ENCODE peak calls at places on chromosomes 7 and 10, in nine cellular contexts. One of them, this sample, is unnamed.

GRCh38 chr10:101779544-101780186 is 3.6 kb downstream of the NPM3 start:
- DNase-seq in cardiac muscle cell: peak
- DNase-seq in Calu3: peak
- DNase-seq in left ventricle myocardium inferior: peak
- DNase-seq in HFF-Myc: no peak
- DNase-seq in Peyer's patch: peak
- DNase-seq in GM20000: peak
- DNase-seq in choroid plexus epithelial cell: peak
- DNase-seq in CD8-positive, alpha-beta T cell: peak
- DNase-seq in this sample: peak

GRCh38 chr10:88042162-88043100 is 179.0 kb downstream of the PTEN start:
- DNase-seq in cardiac muscle cell: peak
- DNase-seq in Calu3: no peak
- DNase-seq in left ventricle myocardium inferior: no peak
- DNase-seq in HFF-Myc: peak
- DNase-seq in Peyer's patch: no peak
- DNase-seq in GM20000: no peak
- DNase-seq in choroid plexus epithelial cell: peak
- DNase-seq in CD8-positive, alpha-beta T cell: no peak
- DNase-seq in this sample: peak

GRCh38 chr10:93719901-93720300 is 17.5 kb upstream of the FRA10AC1 start:
- DNase-seq in cardiac muscle cell: no peak
- DNase-seq in Calu3: no peak
- DNase-seq in left ventricle myocardium inferior: no peak
- DNase-seq in HFF-Myc: no peak
- DNase-seq in Peyer's patch: no peak
- DNase-seq in GM20000: no peak
- DNase-seq in choroid plexus epithelial cell: no peak
- DNase-seq in CD8-positive, alpha-beta T cell: no peak
- DNase-seq in this sample: no peak

GRCh38 chr7:3436746-3437145 is 135.7 kb downstream of the SDK1 start:
- DNase-seq in cardiac muscle cell: peak
- DNase-seq in Calu3: peak
- DNase-seq in left ventricle myocardium inferior: no peak
- DNase-seq in HFF-Myc: no peak
- DNase-seq in Peyer's patch: no peak
- DNase-seq in GM20000: no peak
- DNase-seq in choroid plexus epithelial cell: peak
- DNase-seq in CD8-positive, alpha-beta T cell: no peak
- DNase-seq in this sample: no peak

GRCh38 chr7:2037805-2038635 is 194.7 kb downstream of the MAD1L1 start:
- DNase-seq in cardiac muscle cell: peak
- DNase-seq in Calu3: no peak
- DNase-seq in left ventricle myocardium inferior: peak
- DNase-seq in HFF-Myc: no peak
- DNase-seq in Peyer's patch: peak
- DNase-seq in GM20000: no peak
- DNase-seq in choroid plexus epithelial cell: peak
- DNase-seq in CD8-positive, alpha-beta T cell: no peak
- DNase-seq in this sample: peak

GRCh38 chr7:137074386-137075030 is 206.1 kb downstream of the CHRM2 start:
- DNase-seq in cardiac muscle cell: peak
- DNase-seq in Calu3: no peak
- DNase-seq in left ventricle myocardium inferior: no peak
- DNase-seq in HFF-Myc: no peak
- DNase-seq in Peyer's patch: no peak
- DNase-seq in GM20000: no peak
- DNase-seq in choroid plexus epithelial cell: peak
- DNase-seq in CD8-positive, alpha-beta T cell: no peak
- DNase-seq in this sample: no peak

GRCh38 chr7:142231716-142232115 is 26.1 kb downstream of the PRSS58 start:
- DNase-seq in cardiac muscle cell: no peak
- DNase-seq in Calu3: peak
- DNase-seq in left ventricle myocardium inferior: no peak
- DNase-seq in HFF-Myc: no peak
- DNase-seq in Peyer's patch: no peak
- DNase-seq in GM20000: no peak
- DNase-seq in choroid plexus epithelial cell: peak
- DNase-seq in CD8-positive, alpha-beta T cell: no peak
- DNase-seq in this sample: peak

GRCh38 chr7:4824120-4824775 is 37.6 kb downstream of the PAPOLB start:
- DNase-seq in cardiac muscle cell: no peak
- DNase-seq in Calu3: no peak
- DNase-seq in left ventricle myocardium inferior: no peak
- DNase-seq in HFF-Myc: no peak
- DNase-seq in Peyer's patch: peak
- DNase-seq in GM20000: no peak
- DNase-seq in choroid plexus epithelial cell: no peak
- DNase-seq in CD8-positive, alpha-beta T cell: no peak
- DNase-seq in this sample: no peak

GRCh38 chr7:21261627-21262564 is 166.0 kb upstream of the SP4 start:
- DNase-seq in cardiac muscle cell: peak
- DNase-seq in Calu3: peak
- DNase-seq in left ventricle myocardium inferior: no peak
- DNase-seq in HFF-Myc: no peak
- DNase-seq in Peyer's patch: no peak
- DNase-seq in GM20000: peak
- DNase-seq in choroid plexus epithelial cell: peak
- DNase-seq in CD8-positive, alpha-beta T cell: peak
- DNase-seq in this sample: peak
- TF ChIP-seq CTCF in cardiac muscle cell: peak
- TF ChIP-seq CTCF in Calu3: peak
- TF ChIP-seq CTCF in left ventricle myocardium inferior: peak
- TF ChIP-seq CTCF in HFF-Myc: peak
- TF ChIP-seq CTCF in Peyer's patch: peak
- TF ChIP-seq CTCF in GM20000: peak
- TF ChIP-seq CTCF in choroid plexus epithelial cell: peak
- TF ChIP-seq CTCF in CD8-positive, alpha-beta T cell: peak
- TF ChIP-seq CTCF in this sample: peak

GRCh38 chr7:66183700-66184099 is 21.4 kb upstream of the TPST1 start:
- DNase-seq in cardiac muscle cell: peak
- DNase-seq in Calu3: no peak
- DNase-seq in left ventricle myocardium inferior: no peak
- DNase-seq in HFF-Myc: no peak
- DNase-seq in Peyer's patch: no peak
- DNase-seq in GM20000: no peak
- DNase-seq in choroid plexus epithelial cell: peak
- DNase-seq in CD8-positive, alpha-beta T cell: no peak
- DNase-seq in this sample: no peak

GRCh38 chr7:66182920-66183319 is 22.2 kb upstream of the TPST1 start:
- DNase-seq in cardiac muscle cell: peak
- DNase-seq in Calu3: no peak
- DNase-seq in left ventricle myocardium inferior: no peak
- DNase-seq in HFF-Myc: no peak
- DNase-seq in Peyer's patch: no peak
- DNase-seq in GM20000: no peak
- DNase-seq in choroid plexus epithelial cell: no peak
- DNase-seq in CD8-positive, alpha-beta T cell: no peak
- DNase-seq in this sample: no peak

GRCh38 chr7:66186991-66187390 is 18.1 kb upstream of the TPST1 start:
- DNase-seq in cardiac muscle cell: no peak
- DNase-seq in Calu3: no peak
- DNase-seq in left ventricle myocardium inferior: no peak
- DNase-seq in HFF-Myc: no peak
- DNase-seq in Peyer's patch: no peak
- DNase-seq in GM20000: no peak
- DNase-seq in choroid plexus epithelial cell: no peak
- DNase-seq in CD8-positive, alpha-beta T cell: no peak
- DNase-seq in this sample: no peak

GRCh38 chr7:66187894-66188293 is 17.2 kb upstream of the TPST1 start:
- DNase-seq in cardiac muscle cell: peak
- DNase-seq in Calu3: no peak
- DNase-seq in left ventricle myocardium inferior: peak
- DNase-seq in HFF-Myc: no peak
- DNase-seq in Peyer's patch: no peak
- DNase-seq in GM20000: no peak
- DNase-seq in choroid plexus epithelial cell: no peak
- DNase-seq in CD8-positive, alpha-beta T cell: no peak
- DNase-seq in this sample: no peak

DNA sequence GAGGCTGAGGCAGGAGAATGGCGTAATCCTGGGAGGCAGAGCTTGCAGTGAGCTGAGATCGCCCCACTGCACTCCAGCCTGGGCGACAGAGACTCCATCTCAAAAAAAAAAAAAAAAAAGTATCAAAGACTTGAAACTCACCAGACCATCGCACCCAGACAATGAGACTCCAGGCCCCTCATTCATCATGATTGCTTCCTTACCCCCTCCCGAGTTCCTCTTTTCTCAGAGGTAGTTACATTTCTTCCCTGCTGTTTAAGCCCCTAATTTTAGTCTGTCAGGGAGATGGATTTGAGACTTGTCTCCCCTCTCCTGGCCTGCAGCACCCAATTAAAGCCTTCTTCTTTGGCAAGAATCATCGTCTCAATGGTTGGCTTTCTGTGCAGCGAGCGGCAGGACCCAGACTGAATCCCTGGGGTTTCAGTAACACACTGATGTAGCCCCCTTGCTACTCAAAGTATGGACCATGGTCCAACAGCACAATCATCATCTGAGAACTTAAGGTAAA is 19.4 kb upstream of the TPST1 start:
- DNase-seq in cardiac muscle cell: no peak
- DNase-seq in Calu3: no peak
- DNase-seq in left ventricle myocardium inferior: no peak
- DNase-seq in HFF-Myc: no peak
- DNase-seq in Peyer's patch: no peak
- DNase-seq in GM20000: no peak
- DNase-seq in choroid plexus epithelial cell: no peak
- DNase-seq in CD8-positive, alpha-beta T cell: no peak
- DNase-seq in this sample: no peak
- TF ChIP-seq CTCF in cardiac muscle cell: no peak
- TF ChIP-seq CTCF in Calu3: no peak
- TF ChIP-seq CTCF in left ventricle myocardium inferior: no peak
- TF ChIP-seq CTCF in HFF-Myc: no peak
- TF ChIP-seq CTCF in Peyer's patch: no peak
- TF ChIP-seq CTCF in GM20000: no peak
- TF ChIP-seq CTCF in choroid plexus epithelial cell: no peak
- TF ChIP-seq CTCF in CD8-positive, alpha-beta T cell: no peak
- TF ChIP-seq CTCF in this sample: no peak

GRCh38 chr7:121337398-121337797 is 8.6 kb downstream of the WNT16 start:
- DNase-seq in cardiac muscle cell: peak
- DNase-seq in Calu3: peak
- DNase-seq in left ventricle myocardium inferior: no peak
- DNase-seq in HFF-Myc: no peak
- DNase-seq in Peyer's patch: no peak
- DNase-seq in GM20000: no peak
- DNase-seq in choroid plexus epithelial cell: peak
- DNase-seq in CD8-positive, alpha-beta T cell: no peak
- DNase-seq in this sample: no peak
- TF ChIP-seq CTCF in cardiac muscle cell: peak
- TF ChIP-seq CTCF in Calu3: no peak
- TF ChIP-seq CTCF in left ventricle myocardium inferior: peak
- TF ChIP-seq CTCF in HFF-Myc: no peak
- TF ChIP-seq CTCF in Peyer's patch: peak
- TF ChIP-seq CTCF in GM20000: peak
- TF ChIP-seq CTCF in choroid plexus epithelial cell: peak
- TF ChIP-seq CTCF in CD8-positive, alpha-beta T cell: no peak
- TF ChIP-seq CTCF in this sample: no peak

DNA sequence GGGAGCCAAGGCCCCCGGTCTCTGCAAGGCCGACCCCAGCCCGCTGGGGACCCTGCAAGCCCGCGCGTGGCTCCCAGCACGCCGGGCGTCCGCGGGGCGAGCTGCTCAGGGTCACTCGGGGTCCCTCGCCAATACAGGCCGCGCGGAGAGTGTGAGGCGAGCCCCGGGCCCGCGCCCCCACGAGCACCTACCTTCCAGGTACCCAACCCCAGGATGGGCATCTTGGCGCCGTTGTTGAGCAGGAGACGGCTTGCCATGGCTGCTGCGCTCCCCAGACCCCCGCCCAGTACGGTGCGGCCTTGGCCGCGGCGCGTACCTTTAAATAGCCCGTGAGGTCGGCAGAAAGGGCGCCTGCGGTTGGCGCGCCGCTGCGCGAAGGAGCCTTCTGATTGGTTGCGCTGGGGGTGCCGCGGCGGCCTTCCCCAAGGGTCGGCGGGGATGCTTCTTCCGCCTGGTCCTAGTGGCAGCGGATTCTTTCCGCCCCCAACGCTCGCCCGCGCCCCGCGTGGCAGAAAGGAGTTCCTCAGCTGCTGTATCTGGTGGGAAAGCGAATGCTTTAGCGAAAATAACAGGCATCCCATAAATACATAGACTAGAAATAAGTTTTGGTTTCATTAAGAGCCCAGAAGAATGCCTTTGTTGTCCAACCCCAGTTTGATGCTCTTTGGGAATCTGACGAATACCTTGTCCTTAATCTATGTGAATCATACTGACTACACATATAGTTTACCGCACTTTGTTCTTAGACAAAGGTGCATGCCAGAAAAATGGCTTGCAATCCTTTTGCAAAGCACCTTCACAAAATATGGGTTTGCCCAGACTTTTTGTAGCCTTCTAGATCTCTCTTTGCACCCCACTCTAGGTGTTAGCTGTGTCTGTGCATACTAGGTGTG is at the start of gene AKR1B1:
- DNase-seq in cardiac muscle cell: peak
- DNase-seq in Calu3: peak
- DNase-seq in left ventricle myocardium inferior: peak
- DNase-seq in HFF-Myc: peak
- DNase-seq in Peyer's patch: peak
- DNase-seq in GM20000: peak
- DNase-seq in choroid plexus epithelial cell: peak
- DNase-seq in CD8-positive, alpha-beta T cell: peak
- DNase-seq in this sample: peak
- TF ChIP-seq CTCF in cardiac muscle cell: peak
- TF ChIP-seq CTCF in Calu3: peak
- TF ChIP-seq CTCF in left ventricle myocardium inferior: peak
- TF ChIP-seq CTCF in HFF-Myc: peak
- TF ChIP-seq CTCF in Peyer's patch: peak
- TF ChIP-seq CTCF in GM20000: peak
- TF ChIP-seq CTCF in choroid plexus epithelial cell: peak
- TF ChIP-seq CTCF in CD8-positive, alpha-beta T cell: peak
- TF ChIP-seq CTCF in this sample: peak

DNA sequence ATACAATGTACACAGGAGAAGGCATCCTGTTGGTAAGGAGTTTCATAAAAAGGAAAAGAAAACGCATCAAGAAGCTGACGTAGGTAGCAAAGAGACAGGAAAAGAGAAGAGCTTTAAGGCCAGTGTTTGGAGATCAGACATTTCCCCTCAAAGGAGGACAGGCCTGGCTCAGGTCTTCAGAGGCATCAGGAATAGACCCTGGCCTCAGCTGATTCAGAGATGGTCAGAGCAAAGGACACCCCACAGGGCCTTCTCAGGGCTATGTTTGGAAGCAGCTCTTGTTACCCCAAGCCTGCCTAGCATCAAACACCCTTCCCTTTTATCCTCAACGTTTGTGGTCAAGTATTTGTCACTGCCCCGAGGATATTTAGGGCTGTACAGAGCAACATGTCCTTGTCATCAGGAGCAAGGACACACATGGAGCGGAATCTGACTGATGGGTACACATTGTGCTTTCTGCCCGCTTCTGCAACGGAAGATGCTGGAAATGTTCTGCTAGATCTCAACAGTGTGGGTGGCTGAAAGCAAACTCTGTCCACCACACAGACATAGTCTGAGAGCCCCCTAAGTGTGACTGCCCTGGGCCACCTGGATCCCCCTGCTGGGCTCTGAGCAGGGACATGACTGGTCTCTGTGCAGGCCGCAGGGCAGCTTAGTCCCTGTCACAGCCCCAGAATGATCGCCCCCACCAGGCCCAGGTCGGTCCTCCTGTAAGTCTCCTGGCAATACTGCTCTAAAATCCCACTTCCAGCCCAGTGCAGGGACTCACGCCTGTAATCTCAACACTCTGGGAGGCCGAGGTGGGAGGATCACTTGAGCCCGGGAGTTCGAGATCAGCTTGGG is 1.0 kb upstream of the ZDHHC4 start:
- DNase-seq in cardiac muscle cell: no peak
- DNase-seq in Calu3: peak
- DNase-seq in left ventricle myocardium inferior: no peak
- DNase-seq in HFF-Myc: no peak
- DNase-seq in Peyer's patch: no peak
- DNase-seq in GM20000: no peak
- DNase-seq in choroid plexus epithelial cell: no peak
- DNase-seq in CD8-positive, alpha-beta T cell: no peak
- DNase-seq in this sample: no peak
- TF ChIP-seq CTCF in cardiac muscle cell: no peak
- TF ChIP-seq CTCF in Calu3: no peak
- TF ChIP-seq CTCF in left ventricle myocardium inferior: no peak
- TF ChIP-seq CTCF in HFF-Myc: no peak
- TF ChIP-seq CTCF in Peyer's patch: no peak
- TF ChIP-seq CTCF in GM20000: no peak
- TF ChIP-seq CTCF in choroid plexus epithelial cell: no peak
- TF ChIP-seq CTCF in CD8-positive, alpha-beta T cell: no peak
- TF ChIP-seq CTCF in this sample: no peak